ENCODE peak calls at places on chromosomes 13 and 19, in seven cellular contexts. W is brain microvascular endothelial cell; X is lung; D is left ventricle myocardium inferior; N is fibroblast of lung; S is gastrocnemius medialis; E is CD8-positive, alpha-beta memory T cell. K is an unnamed sample.

GRCh38 chr19:41407271-41407670 is 9.7 kb downstream of the BCKDHA start:
- DNase-seq in W (no peak), X (no peak), D (no peak), N (no peak), S (no peak), E (no peak), K (no peak)

GRCh38 chr13:29573190-29573589 is 22.3 kb downstream of the SLC7A1 start:
- DNase-seq in W (no peak), X (no peak), D (no peak), N (peak), S (peak), E (no peak), K (no peak)

GRCh38 chr19:42076375-42076944 is 494 bp downstream of the ZNF574 start:
- DNase-seq in W (no peak), X (peak), D (no peak), N (peak), S (peak), E (no peak), K (peak)

GRCh38 chr19:44949550-44949949 is 3.7 kb downstream of the APOC2 start:
- DNase-seq in W (no peak), X (no peak), D (no peak), N (no peak), S (no peak), E (no peak), K (no peak)

GRCh38 chr19:58228584-58229254 is at the start of gene ZNF544:
- DNase-seq in W (peak), X (peak), D (peak), N (peak), S (peak), E (peak), K (no peak)

GRCh38 chr13:113584205-113584869 is at the start of gene TFDP1:
- DNase-seq in W (peak), X (peak), D (peak), N (peak), S (no peak), E (peak), K (peak)

GRCh38 chr13:43245374-43245964 is 222.1 kb downstream of the DNAJC15 start:
- DNase-seq in W (peak), X (no peak), D (no peak), N (peak), S (no peak), E (no peak), K (no peak)

GRCh38 chr19:38280030-38280921 is 15.9 kb downstream of the SPINT2 start:
- DNase-seq in W (no peak), X (no peak), D (no peak), N (no peak), S (no peak), E (no peak), K (no peak)

GRCh38 chr13:41827507-41828213 is 133.2 kb downstream of the VWA8 start:
- DNase-seq in W (peak), X (no peak), D (no peak), N (peak), S (peak), E (no peak), K (no peak)

GRCh38 chr19:896434-896833 is 3.1 kb downstream of the RNU6-9 start:
- DNase-seq in W (no peak), X (no peak), D (no peak), N (no peak), S (no peak), E (no peak), K (no peak)

GRCh38 chr19:4970558-4971423 is 1.9 kb downstream of the KDM4B start:
- DNase-seq in W (no peak), X (no peak), D (peak), N (peak), S (peak), E (no peak), K (peak)

GRCh38 chr13:78054152-78054551 is 135.5 kb upstream of the EDNRB start:
- DNase-seq in W (no peak), X (no peak), D (no peak), N (peak), S (no peak), E (no peak), K (no peak)

GRCh38 chr13:98299954-98300350 is 122.9 kb upstream of the RNF113B start:
- DNase-seq in W (no peak), X (no peak), D (no peak), N (peak), S (no peak), E (no peak), K (no peak)

GRCh38 chr13:26460652-26461051 is 96.8 kb upstream of the WASF3 start:
- DNase-seq in W (peak), X (no peak), D (peak), N (peak), S (peak), E (no peak), K (no peak)

GRCh38 chr19:15332311-15332996 is at the start of gene BRD4:
- DNase-seq in W (no peak), X (peak), D (peak), N (peak), S (peak), E (peak), K (no peak)

GRCh38 chr13:113840541-113841354 is 23.1 kb downstream of the GAS6 start:
- DNase-seq in W (no peak), X (no peak), D (peak), N (peak), S (no peak), E (no peak), K (no peak)

GRCh38 chr13:98681017-98681416 is 71.5 kb downstream of the SLC15A1 start:
- DNase-seq in W (no peak), X (no peak), D (no peak), N (no peak), S (no peak), E (no peak), K (no peak)

GRCh38 chr13:42553098-42554046 is 20.6 kb upstream of the TNFSF11 start:
- DNase-seq in W (peak), X (no peak), D (no peak), N (peak), S (no peak), E (no peak), K (no peak)

GRCh38 chr13:26022538-26023292 is 29.1 kb downstream of the SHISA2 start:
- DNase-seq in W (peak), X (peak), D (peak), N (peak), S (peak), E (no peak), K (peak)

GRCh38 chr13:59099182-59099950 is 1064.4 kb downstream of the DIAPH3 start:
- DNase-seq in W (peak), X (no peak), D (no peak), N (peak), S (no peak), E (no peak), K (no peak)

GRCh38 chr19:48900477-48901452 is 653 bp downstream of the NUCB1 start:
- DNase-seq in W (no peak), X (no peak), D (no peak), N (peak), S (no peak), E (no peak), K (no peak)

GRCh38 chr19:28523619-28524018 is 689.3 kb downstream of the UQCRFS1 start:
- DNase-seq in W (no peak), X (no peak), D (no peak), N (no peak), S (peak), E (no peak), K (no peak)

GRCh38 chr13:44147222-44147621 is 226.4 kb upstream of the SERP2 start:
- DNase-seq in W (no peak), X (no peak), D (no peak), N (no peak), S (no peak), E (no peak), K (no peak)

GRCh38 chr19:46309056-46309455 is 12.2 kb downstream of the HIF3A start:
- DNase-seq in W (no peak), X (no peak), D (no peak), N (no peak), S (no peak), E (no peak), K (no peak)

GRCh38 chr13:39877134-39877533 is 221.7 kb downstream of the COG6 start:
- DNase-seq in W (no peak), X (no peak), D (no peak), N (no peak), S (no peak), E (no peak), K (no peak)

GRCh38 chr19:42466521-42467436 is 24.0 kb upstream of the CXCL17 start:
- DNase-seq in W (no peak), X (no peak), D (no peak), N (no peak), S (no peak), E (no peak), K (no peak)

GRCh38 chr13:98474292-98474691 is 102.6 kb downstream of the STK24 start:
- DNase-seq in W (no peak), X (no peak), D (no peak), N (no peak), S (no peak), E (no peak), K (no peak)

GRCh38 chr19:10207026-10207425 is 12.3 kb upstream of the DNMT1 start:
- DNase-seq in W (no peak), X (no peak), D (no peak), N (no peak), S (no peak), E (no peak), K (no peak)

GRCh38 chr19:10206226-10206873 is 11.6 kb upstream of the DNMT1 start:
- DNase-seq in W (peak), X (peak), D (no peak), N (peak), S (no peak), E (no peak), K (no peak)

GRCh38 chr19:10203686-10204085 is 8.9 kb upstream of the DNMT1 start:
- DNase-seq in W (no peak), X (no peak), D (no peak), N (no peak), S (no peak), E (no peak), K (no peak)

GRCh38 chr19:10205636-10206035 is 10.9 kb upstream of the DNMT1 start:
- DNase-seq in W (no peak), X (no peak), D (no peak), N (no peak), S (no peak), E (no peak), K (no peak)

DNA sequence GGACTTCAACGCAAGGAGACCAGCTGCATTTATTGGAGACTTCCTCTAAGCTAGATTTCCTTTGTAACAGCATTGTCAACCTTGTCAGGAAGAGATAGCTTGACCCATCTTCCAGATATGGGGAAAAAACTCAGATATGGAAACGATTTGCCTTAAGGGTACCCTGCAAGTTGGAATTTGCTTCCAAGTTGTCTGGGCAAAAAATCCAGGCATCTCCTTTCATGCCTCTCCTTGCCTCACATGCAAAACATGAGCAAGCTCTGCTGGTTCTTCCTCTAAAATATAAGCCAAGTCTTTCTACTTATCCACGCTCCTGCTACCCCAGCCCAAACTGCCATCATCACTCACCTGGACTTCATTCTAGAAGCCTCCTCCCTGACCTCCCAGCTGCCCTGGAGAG is 6.4 kb upstream of the DNMT1 start:
- DNase-seq in W (no peak), X (no peak), D (no peak), N (no peak), S (no peak), E (no peak), K (no peak)
- H3K27ac ChIP-seq in W (no peak), X (no peak), D (no peak), N (no peak), S (no peak), E (no peak), K (no peak)

GRCh38 chr19:12647490-12648071 is 19.0 kb downstream of the MAN2B1 start:
- DNase-seq in W (peak), X (peak), D (no peak), N (peak), S (peak), E (no peak), K (no peak)
- H3K4me3 ChIP-seq in W (no peak), X (no peak), D (peak), N (no peak), S (peak), E (no peak), K (peak)

DNA sequence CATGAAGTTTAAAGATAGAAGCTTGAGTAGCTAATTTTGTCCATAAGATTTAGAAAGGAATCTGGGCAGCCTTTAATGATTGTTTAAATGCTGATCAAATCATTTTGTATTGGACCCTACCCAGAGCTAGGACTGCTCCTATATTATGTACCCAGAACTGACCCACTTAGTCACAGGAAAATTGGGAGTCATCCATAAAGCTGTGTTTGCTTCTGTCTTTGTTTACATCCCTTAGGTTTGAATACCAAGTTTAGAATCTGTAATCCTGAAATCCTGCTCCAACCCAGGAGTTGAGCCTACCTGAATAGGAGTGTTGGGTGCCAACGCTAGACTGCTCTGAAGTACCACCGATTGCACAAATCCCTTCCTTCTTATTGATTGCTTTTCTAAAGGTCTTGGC is 23.8 kb downstream of the LCP1 start:
- DNase-seq in W (no peak), X (no peak), D (no peak), N (no peak), S (no peak), E (no peak), K (no peak)
- H3K27ac ChIP-seq in W (no peak), X (no peak), D (no peak), N (no peak), S (no peak), E (no peak), K (no peak)

GRCh38 chr13:52652980-52653303 is 306 bp downstream of the SUGT1 start:
- DNase-seq in W (no peak), X (no peak), D (no peak), N (no peak), S (no peak), E (no peak), K (no peak)
- H3K4me3 ChIP-seq in W (peak), X (peak), D (peak), N (peak), S (peak), E (peak), K (peak)

GRCh38 chr19:30342901-30343300 is 29.3 kb upstream of the ZNF536 start:
- DNase-seq in W (no peak), X (no peak), D (no peak), N (no peak), S (no peak), E (no peak), K (peak)
- H3K27ac ChIP-seq in W (no peak), X (no peak), D (no peak), N (no peak), S (no peak), E (no peak), K (no peak)

DNA sequence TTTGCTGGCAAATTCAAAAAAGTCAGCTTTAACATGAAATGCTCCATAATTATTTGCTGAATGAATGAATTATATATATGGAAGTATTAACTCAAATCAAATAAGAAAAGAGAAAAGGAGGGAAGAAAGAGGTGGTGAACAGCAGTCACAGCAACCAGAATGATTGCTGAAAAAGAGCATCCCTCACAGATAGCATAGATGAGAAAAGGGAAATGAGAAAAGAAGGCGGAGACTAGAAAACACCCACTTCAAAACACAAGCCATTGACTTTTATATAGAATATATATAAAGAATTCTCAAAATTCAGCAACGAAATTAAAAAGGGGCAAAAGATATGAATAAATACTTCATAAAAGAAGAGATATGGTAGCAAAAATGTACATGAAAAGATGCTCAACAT is 75.2 kb downstream of the CAB39L start:
- DNase-seq in W (no peak), X (no peak), D (no peak), N (no peak), S (no peak), E (no peak), K (no peak)
- H3K4me3 ChIP-seq in W (no peak), X (no peak), D (peak), N (no peak), S (no peak), E (no peak), K (no peak)

K was measured in suprapubic skin.